ENCODE peak calls at places on chromosome 3, in four cellular contexts. G, P, W and T are unnamed samples.

GRCh38 chr3:29283297-29283681 is 2.4 kb downstream of the RBMS3 start:
- DNase-seq in G (no peak), P (no peak), W (no peak), T (no peak)

GRCh38 chr3:68306571-68306970 is 625.8 kb downstream of the TAFA4 start:
- DNase-seq in G (peak), P (no peak), W (no peak), T (no peak)

GRCh38 chr3:35409991-35410390 is 229.3 kb upstream of the ARPP21 start:
- DNase-seq in G (no peak), P (no peak), W (no peak), T (no peak)

GRCh38 chr3:53131136-53131495 is 881 bp upstream of the RFT1 start:
- DNase-seq in G (no peak), P (no peak), W (no peak), T (no peak)

GRCh38 chr3:48990636-48991421 is 788 bp downstream of the P4HTM start:
- DNase-seq in G (no peak), P (no peak), W (peak), T (no peak)

GRCh38 chr3:50450135-50450911 is 53.1 kb downstream of the CACNA2D2 start:
- DNase-seq in G (no peak), P (peak), W (peak), T (peak)

GRCh38 chr3:17151598-17152373 is 267.0 kb downstream of the PLCL2 start:
- DNase-seq in G (no peak), P (peak), W (no peak), T (no peak)

GRCh38 chr3:11509175-11510000 is 134.3 kb downstream of the VGLL4 start:
- DNase-seq in G (peak), P (no peak), W (peak), T (peak)

GRCh38 chr3:52532838-52533622 is 627 bp downstream of the NT5DC2 start:
- DNase-seq in G (no peak), P (peak), W (no peak), T (no peak)

GRCh38 chr3:47645551-47645950 is 66.9 kb upstream of the CSPG5 start:
- DNase-seq in G (no peak), P (no peak), W (no peak), T (no peak)

GRCh38 chr3:167032267-167032876 is 347.7 kb downstream of the ZBBX start:
- DNase-seq in G (peak), P (no peak), W (no peak), T (no peak)

GRCh38 chr3:34260266-34260990 is 462.0 kb downstream of the PDCD6IP start:
- DNase-seq in G (peak), P (no peak), W (peak), T (no peak)

GRCh38 chr3:105800320-105800719 is 68.5 kb downstream of the CBLB start:
- DNase-seq in G (no peak), P (no peak), W (no peak), T (no peak)

GRCh38 chr3:140292154-140292553 is 357.2 kb downstream of the CLSTN2 start:
- DNase-seq in G (no peak), P (no peak), W (no peak), T (no peak)

GRCh38 chr3:50617096-50617791 is at the start of gene MAPKAPK3:
- DNase-seq in G (no peak), P (peak), W (peak), T (no peak)

GRCh38 chr3:50273689-50274065 is 4.7 kb downstream of the SEMA3B start:
- DNase-seq in G (no peak), P (no peak), W (no peak), T (no peak)

GRCh38 chr3:4948395-4948794 is 30.8 kb upstream of the BHLHE40 start:
- DNase-seq in G (no peak), P (no peak), W (no peak), T (no peak)

GRCh38 chr3:4570840-4571621 is 77.9 kb downstream of the ITPR1 start:
- DNase-seq in G (no peak), P (no peak), W (no peak), T (no peak)

GRCh38 chr3:73765878-73766564 is 141.3 kb upstream of the PDZRN3 start:
- DNase-seq in G (no peak), P (no peak), W (peak), T (no peak)

GRCh38 chr3:102181202-102181920 is 253.5 kb upstream of the ZPLD1 start:
- DNase-seq in G (peak), P (no peak), W (no peak), T (no peak)

GRCh38 chr3:3201584-3201983 is 22.1 kb upstream of the CRBN start:
- DNase-seq in G (no peak), P (no peak), W (no peak), T (no peak)

GRCh38 chr3:32129832-32130231 is 23.4 kb downstream of the GPD1L start:
- DNase-seq in G (no peak), P (no peak), W (no peak), T (no peak)

GRCh38 chr3:73365756-73366397 is 258.9 kb downstream of the PDZRN3 start:
- DNase-seq in G (no peak), P (no peak), W (peak), T (peak)

GRCh38 chr3:123750659-123751420 is 133.3 kb downstream of the MYLK start:
- DNase-seq in G (no peak), P (no peak), W (no peak), T (no peak)

GRCh38 chr3:128503164-128503651 is 10.2 kb upstream of the GATA2 start:
- DNase-seq in G (peak), P (peak), W (no peak), T (no peak)

GRCh38 chr3:48478631-48479555 is 25.1 kb downstream of the SHISA5 start:
- DNase-seq in G (no peak), P (peak), W (no peak), T (no peak)

GRCh38 chr3:102020670-102021069 is 171.4 kb downstream of the NFKBIZ start:
- DNase-seq in G (no peak), P (no peak), W (no peak), T (no peak)

GRCh38 chr3:90056633-90057032 is 949.2 kb downstream of the EPHA3 start:
- DNase-seq in G (no peak), P (no peak), W (no peak), T (no peak)

GRCh38 chr3:139916271-139916670 is 18.7 kb upstream of the CLSTN2 start:
- DNase-seq in G (no peak), P (no peak), W (no peak), T (no peak)

GRCh38 chr3:186421946-186422345 is 59.9 kb upstream of the DGKG start:
- DNase-seq in G (no peak), P (no peak), W (no peak), T (no peak)

GRCh38 chr3:158005391-158006100 is 100.7 kb downstream of the SHOX2 start:
- DNase-seq in G (no peak), P (no peak), W (no peak), T (no peak)

GRCh38 chr3:18740631-18741583 is 315.8 kb upstream of the SATB1 start:
- DNase-seq in G (no peak), P (no peak), W (no peak), T (no peak)

DNA sequence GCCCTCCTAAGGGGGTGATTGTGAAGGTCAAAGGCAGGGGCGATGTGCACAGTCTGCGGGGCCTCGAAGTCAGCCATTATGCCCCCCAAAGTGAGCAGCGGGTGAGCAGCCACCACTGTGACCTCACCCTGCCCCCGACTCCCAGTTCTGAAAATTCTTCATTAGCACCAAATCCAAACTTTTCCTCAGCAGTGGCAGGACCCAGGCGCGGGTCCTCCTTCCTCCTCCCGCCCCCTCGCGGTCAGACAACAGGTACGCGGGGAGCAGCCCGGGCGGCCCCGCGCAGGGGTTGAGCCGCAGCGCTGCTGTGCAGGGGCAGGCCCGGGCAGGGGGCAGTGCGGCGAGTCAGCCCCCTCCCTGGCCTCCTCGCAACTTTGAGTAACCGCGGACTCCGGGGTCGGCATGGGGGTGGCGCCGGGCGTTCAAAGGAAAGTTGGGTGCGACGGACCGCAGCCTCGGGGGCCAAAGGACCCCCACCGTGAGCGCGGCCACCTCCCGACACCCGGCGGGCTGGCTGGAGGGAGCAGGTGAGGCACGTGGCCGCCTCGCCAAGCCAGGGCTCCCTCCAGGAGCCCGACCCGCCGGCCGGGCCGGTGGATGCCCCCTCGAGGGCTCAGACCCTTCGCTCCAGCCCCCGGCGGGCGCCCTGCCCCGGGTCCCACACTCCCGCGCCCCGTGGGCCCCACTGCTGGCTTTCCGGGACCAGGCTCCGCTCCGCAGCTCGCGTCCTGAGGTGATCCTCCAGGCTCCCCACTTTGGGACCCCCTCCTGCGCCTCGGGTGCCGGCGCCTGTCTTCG is 49.4 kb upstream of the CCDC174 start:
- DNase-seq in G (no peak), P (no peak), W (no peak), T (no peak)
- TF ChIP-seq CTCF in G (peak), P (no peak), W (no peak), T (no peak)

GRCh38 chr3:107269081-107269480 is 108.2 kb upstream of the CCDC54 start:
- DNase-seq in G (no peak), P (no peak), W (no peak), T (no peak)

GRCh38 chr3:107268461-107268860 is 108.8 kb upstream of the CCDC54 start:
- DNase-seq in G (no peak), P (no peak), W (no peak), T (no peak)

GRCh38 chr3:107272471-107272870 is 104.8 kb upstream of the CCDC54 start:
- DNase-seq in G (no peak), P (no peak), W (no peak), T (no peak)

GRCh38 chr3:107271787-107272387 is 105.4 kb upstream of the CCDC54 start:
- DNase-seq in G (peak), P (no peak), W (no peak), T (no peak)

DNA sequence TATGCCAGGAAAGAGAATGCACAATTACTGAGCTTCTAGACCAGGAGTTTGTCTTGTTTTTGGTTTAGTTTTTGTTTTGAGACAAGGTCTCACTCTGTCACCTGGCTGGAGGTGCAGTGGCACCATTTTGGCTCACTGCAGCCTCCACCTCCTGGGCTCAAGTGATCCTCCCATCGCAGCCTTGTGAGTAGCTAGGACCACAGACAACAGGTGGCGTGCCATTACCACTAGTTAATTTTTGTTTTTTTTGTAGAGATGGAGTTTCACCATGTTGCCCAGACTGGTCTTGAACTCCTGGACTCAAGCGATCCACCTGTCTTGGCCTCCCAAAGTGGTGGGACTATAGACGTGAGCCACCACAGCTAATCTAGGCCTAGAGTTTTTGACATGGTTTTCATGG is 104.4 kb upstream of the CCDC54 start:
- DNase-seq in G (no peak), P (no peak), W (no peak), T (no peak)
- TF ChIP-seq CTCF in G (no peak), P (no peak), W (no peak), T (no peak)

GRCh38 chr3:114362815-114363214 is 69.0 kb downstream of the TIGIT start:
- DNase-seq in G (peak), P (no peak), W (no peak), T (no peak)
- TF ChIP-seq CTCF in G (peak), P (peak), W (peak), T (no peak)

GRCh38 chr3:23537006-23537620 is 268.6 kb upstream of the UBE2E1 start:
- DNase-seq in G (no peak), P (no peak), W (no peak), T (no peak)
- TF ChIP-seq CTCF in G (no peak), P (no peak), W (no peak), T (no peak)

GRCh38 chr3:135837977-135838636 is 127.4 kb upstream of the PPP2R3A start:
- DNase-seq in G (no peak), P (no peak), W (no peak), T (no peak)
- TF ChIP-seq CTCF in G (no peak), P (no peak), W (no peak), T (no peak)